ENCODE peak calls at places on chromosome 20, in seven cellular contexts. One of them, this sample, is unnamed.

GRCh38 chr20:12358655-12359009 is 440.9 kb downstream of the BTBD3 start:
- DNase-seq in H9: no peak
- DNase-seq in trophoblast cell: peak; percentile 9
- DNase-seq in mesendoderm: peak; percentile 11
- DNase-seq in H1: no peak
- DNase-seq in IMR-90: no peak
- DNase-seq in mesenchymal stem cell: no peak
- DNase-seq in this sample: no peak

GRCh38 chr20:19815553-19815991 is 57.5 kb downstream of the RIN2 start:
- DNase-seq in H9: no peak
- DNase-seq in trophoblast cell: peak; percentile 70
- DNase-seq in mesendoderm: peak; percentile 68
- DNase-seq in H1: no peak
- DNase-seq in IMR-90: peak; percentile 99
- DNase-seq in mesenchymal stem cell: peak; percentile 98
- DNase-seq in this sample: no peak

GRCh38 chr20:48098099-48098498 is 312.8 kb upstream of the SULF2 start:
- DNase-seq in H9: no peak
- DNase-seq in trophoblast cell: no peak
- DNase-seq in mesendoderm: no peak
- DNase-seq in H1: no peak
- DNase-seq in IMR-90: no peak
- DNase-seq in mesenchymal stem cell: peak; percentile 3
- DNase-seq in this sample: no peak

GRCh38 chr20:62860391-62860923 is 1.2 kb downstream of the TCFL5 start:
- DNase-seq in H9: no peak
- DNase-seq in trophoblast cell: no peak
- DNase-seq in mesendoderm: peak; percentile 39
- DNase-seq in H1: no peak
- DNase-seq in IMR-90: peak; percentile 45
- DNase-seq in mesenchymal stem cell: peak; percentile 52
- DNase-seq in this sample: no peak

GRCh38 chr20:4066551-4066950 is 51.2 kb upstream of the RNF24 start:
- DNase-seq in H9: no peak
- DNase-seq in trophoblast cell: no peak
- DNase-seq in mesendoderm: no peak
- DNase-seq in H1: no peak
- DNase-seq in IMR-90: no peak
- DNase-seq in mesenchymal stem cell: no peak
- DNase-seq in this sample: no peak

GRCh38 chr20:4174909-4175308 is 159.6 kb upstream of the RNF24 start:
- DNase-seq in H9: no peak
- DNase-seq in trophoblast cell: no peak
- DNase-seq in mesendoderm: no peak
- DNase-seq in H1: no peak
- DNase-seq in IMR-90: no peak
- DNase-seq in mesenchymal stem cell: no peak
- DNase-seq in this sample: no peak

GRCh38 chr20:11216451-11217314 is 542.9 kb upstream of the JAG1 start:
- DNase-seq in H9: no peak
- DNase-seq in trophoblast cell: peak; percentile 76
- DNase-seq in mesendoderm: no peak
- DNase-seq in H1: no peak
- DNase-seq in IMR-90: peak; percentile 82
- DNase-seq in mesenchymal stem cell: peak; percentile 40
- DNase-seq in this sample: no peak

GRCh38 chr20:63065911-63066310 is 59.1 kb upstream of the BHLHE23 start:
- DNase-seq in H9: no peak
- DNase-seq in trophoblast cell: no peak
- DNase-seq in mesendoderm: no peak
- DNase-seq in H1: no peak
- DNase-seq in IMR-90: no peak
- DNase-seq in mesenchymal stem cell: no peak
- DNase-seq in this sample: no peak

GRCh38 chr20:33005132-33005566 is 916 bp upstream of the SUN5 start:
- DNase-seq in H9: peak; percentile 50
- DNase-seq in trophoblast cell: peak; percentile 47
- DNase-seq in mesendoderm: peak; percentile 76
- DNase-seq in H1: no peak
- DNase-seq in IMR-90: peak; percentile 15
- DNase-seq in mesenchymal stem cell: no peak
- DNase-seq in this sample: no peak

GRCh38 chr20:20277772-20278382 is 90.0 kb upstream of the INSM1 start:
- DNase-seq in H9: no peak
- DNase-seq in trophoblast cell: no peak
- DNase-seq in mesendoderm: no peak
- DNase-seq in H1: no peak
- DNase-seq in IMR-90: no peak
- DNase-seq in mesenchymal stem cell: no peak
- DNase-seq in this sample: no peak

GRCh38 chr20:18596270-18596669 is 8.4 kb downstream of the DTD1 start:
- DNase-seq in H9: no peak
- DNase-seq in trophoblast cell: no peak
- DNase-seq in mesendoderm: no peak
- DNase-seq in H1: no peak
- DNase-seq in IMR-90: no peak
- DNase-seq in mesenchymal stem cell: no peak
- DNase-seq in this sample: no peak

GRCh38 chr20:38840053-38840893 is 34.8 kb downstream of the PPP1R16B start:
- DNase-seq in H9: no peak
- DNase-seq in trophoblast cell: no peak
- DNase-seq in mesendoderm: no peak
- DNase-seq in H1: no peak
- DNase-seq in IMR-90: no peak
- DNase-seq in mesenchymal stem cell: no peak
- DNase-seq in this sample: no peak
- H3K4me1 ChIP-seq in H9: no peaks in the 10 kb centered on the region
- H3K4me1 ChIP-seq in trophoblast cell: no peaks in the 10 kb centered on the region
- H3K4me1 ChIP-seq in mesendoderm: no peaks in the 10 kb centered on the region
- H3K4me1 ChIP-seq in H1: no peaks in the 10 kb centered on the region
- H3K4me1 ChIP-seq in IMR-90: no peaks in the 10 kb centered on the region
- H3K4me1 ChIP-seq in mesenchymal stem cell: no peaks in the 10 kb centered on the region
- H3K4me1 ChIP-seq in this sample: no peaks in the 10 kb centered on the region

GRCh38 chr20:50321797-50322480 is 131.3 kb downstream of the CEBPB start:
- DNase-seq in H9: no peak
- DNase-seq in trophoblast cell: no peak
- DNase-seq in mesendoderm: no peak
- DNase-seq in H1: no peak
- DNase-seq in IMR-90: peak; percentile 72
- DNase-seq in mesenchymal stem cell: peak; percentile 79
- DNase-seq in this sample: no peak
- H3K23ac ChIP-seq in H9: no peak overlapping the region
- H3K23ac ChIP-seq in trophoblast cell: no peak overlapping the region
- H3K23ac ChIP-seq in mesendoderm: no peak overlapping the region
- H3K23ac ChIP-seq in H1: no peak overlapping the region
- H3K23ac ChIP-seq in IMR-90: peak overlapping the region; percentile 78
- H3K23ac ChIP-seq in mesenchymal stem cell: no peak overlapping the region
- H3K23ac ChIP-seq in this sample: no peak overlapping the region

GRCh38 chr20:57024849-57025248 is 241.6 kb downstream of the BMP7 start:
- DNase-seq in H9: no peak
- DNase-seq in trophoblast cell: no peak
- DNase-seq in mesendoderm: no peak
- DNase-seq in H1: no peak
- DNase-seq in IMR-90: no peak
- DNase-seq in mesenchymal stem cell: peak; percentile 37
- DNase-seq in this sample: no peak

GRCh38 chr20:57023007-57023406 is 243.4 kb downstream of the BMP7 start:
- DNase-seq in H9: no peak
- DNase-seq in trophoblast cell: no peak
- DNase-seq in mesendoderm: no peak
- DNase-seq in H1: no peak
- DNase-seq in IMR-90: no peak
- DNase-seq in mesenchymal stem cell: no peak
- DNase-seq in this sample: no peak

GRCh38 chr20:57023997-57024396 is 242.4 kb downstream of the BMP7 start:
- DNase-seq in H9: no peak
- DNase-seq in trophoblast cell: no peak
- DNase-seq in mesendoderm: no peak
- DNase-seq in H1: no peak
- DNase-seq in IMR-90: no peak
- DNase-seq in mesenchymal stem cell: no peak
- DNase-seq in this sample: no peak

GRCh38 chr20:57022306-57022705 is 244.1 kb downstream of the BMP7 start:
- DNase-seq in H9: peak; percentile 92
- DNase-seq in trophoblast cell: no peak
- DNase-seq in mesendoderm: peak; percentile 91
- DNase-seq in H1: peak; percentile 65
- DNase-seq in IMR-90: no peak
- DNase-seq in mesenchymal stem cell: no peak
- DNase-seq in this sample: no peak

GRCh38 chr20:57020364-57020763 is 246.1 kb downstream of the BMP7 start:
- DNase-seq in H9: no peak
- DNase-seq in trophoblast cell: no peak
- DNase-seq in mesendoderm: no peak
- DNase-seq in H1: no peak
- DNase-seq in IMR-90: no peak
- DNase-seq in mesenchymal stem cell: no peak
- DNase-seq in this sample: no peak
- H3K4me1 ChIP-seq in H9: peaks cover 3% of the 10 kb centered on the region
- H3K4me1 ChIP-seq in trophoblast cell: peaks cover 2% of the 10 kb centered on the region
- H3K4me1 ChIP-seq in mesendoderm: no peaks in the 10 kb centered on the region
- H3K4me1 ChIP-seq in H1: no peaks in the 10 kb centered on the region
- H3K4me1 ChIP-seq in IMR-90: no peaks in the 10 kb centered on the region
- H3K4me1 ChIP-seq in mesenchymal stem cell: no peaks in the 10 kb centered on the region
- H3K4me1 ChIP-seq in this sample: no peaks in the 10 kb centered on the region

GRCh38 chr20:53258741-53259140 is 286.6 kb downstream of the TSHZ2 start:
- DNase-seq in H9: no peak
- DNase-seq in trophoblast cell: peak; percentile 97
- DNase-seq in mesendoderm: no peak
- DNase-seq in H1: no peak
- DNase-seq in IMR-90: no peak
- DNase-seq in mesenchymal stem cell: no peak
- DNase-seq in this sample: no peak

GRCh38 chr20:53263554-53264438 is 291.6 kb downstream of the TSHZ2 start:
- DNase-seq in H9: no peak
- DNase-seq in trophoblast cell: peak; percentile 92
- DNase-seq in mesendoderm: no peak
- DNase-seq in H1: no peak
- DNase-seq in IMR-90: no peak
- DNase-seq in mesenchymal stem cell: no peak
- DNase-seq in this sample: no peak

GRCh38 chr20:53260591-53260990 is 288.4 kb downstream of the TSHZ2 start:
- DNase-seq in H9: no peak
- DNase-seq in trophoblast cell: no peak
- DNase-seq in mesendoderm: no peak
- DNase-seq in H1: no peak
- DNase-seq in IMR-90: no peak
- DNase-seq in mesenchymal stem cell: no peak
- DNase-seq in this sample: no peak

GRCh38 chr20:53262294-53262840 is 290.2 kb downstream of the TSHZ2 start:
- DNase-seq in H9: no peak
- DNase-seq in trophoblast cell: peak; percentile 88
- DNase-seq in mesendoderm: no peak
- DNase-seq in H1: no peak
- DNase-seq in IMR-90: no peak
- DNase-seq in mesenchymal stem cell: no peak
- DNase-seq in this sample: no peak

GRCh38 chr20:53260168-53260567 is 288.0 kb downstream of the TSHZ2 start:
- DNase-seq in H9: no peak
- DNase-seq in trophoblast cell: peak; percentile 71
- DNase-seq in mesendoderm: no peak
- DNase-seq in H1: no peak
- DNase-seq in IMR-90: no peak
- DNase-seq in mesenchymal stem cell: no peak
- DNase-seq in this sample: no peak
- H3K23ac ChIP-seq in H9: no peak overlapping the region
- H3K23ac ChIP-seq in trophoblast cell: no peak overlapping the region
- H3K23ac ChIP-seq in mesendoderm: no peak overlapping the region
- H3K23ac ChIP-seq in H1: no peak overlapping the region
- H3K23ac ChIP-seq in IMR-90: no peak overlapping the region
- H3K23ac ChIP-seq in mesenchymal stem cell: no peak overlapping the region
- H3K23ac ChIP-seq in this sample: no peak overlapping the region

GRCh38 chr20:1833728-1834726 is 61.2 kb upstream of the SIRPA start:
- DNase-seq in H9: no peak
- DNase-seq in trophoblast cell: no peak
- DNase-seq in mesendoderm: no peak
- DNase-seq in H1: no peak
- DNase-seq in IMR-90: no peak
- DNase-seq in mesenchymal stem cell: no peak
- DNase-seq in this sample: no peak

GRCh38 chr20:1833216-1833615 is 62.0 kb upstream of the SIRPA start:
- DNase-seq in H9: no peak
- DNase-seq in trophoblast cell: no peak
- DNase-seq in mesendoderm: no peak
- DNase-seq in H1: no peak
- DNase-seq in IMR-90: no peak
- DNase-seq in mesenchymal stem cell: no peak
- DNase-seq in this sample: no peak

GRCh38 chr20:1835531-1835930 is 59.7 kb upstream of the SIRPA start:
- DNase-seq in H9: no peak
- DNase-seq in trophoblast cell: no peak
- DNase-seq in mesendoderm: no peak
- DNase-seq in H1: no peak
- DNase-seq in IMR-90: no peak
- DNase-seq in mesenchymal stem cell: no peak
- DNase-seq in this sample: no peak

GRCh38 chr20:1832634-1833033 is 62.6 kb upstream of the SIRPA start:
- DNase-seq in H9: no peak
- DNase-seq in trophoblast cell: no peak
- DNase-seq in mesendoderm: peak; percentile 82
- DNase-seq in H1: no peak
- DNase-seq in IMR-90: no peak
- DNase-seq in mesenchymal stem cell: no peak
- DNase-seq in this sample: no peak

DNA sequence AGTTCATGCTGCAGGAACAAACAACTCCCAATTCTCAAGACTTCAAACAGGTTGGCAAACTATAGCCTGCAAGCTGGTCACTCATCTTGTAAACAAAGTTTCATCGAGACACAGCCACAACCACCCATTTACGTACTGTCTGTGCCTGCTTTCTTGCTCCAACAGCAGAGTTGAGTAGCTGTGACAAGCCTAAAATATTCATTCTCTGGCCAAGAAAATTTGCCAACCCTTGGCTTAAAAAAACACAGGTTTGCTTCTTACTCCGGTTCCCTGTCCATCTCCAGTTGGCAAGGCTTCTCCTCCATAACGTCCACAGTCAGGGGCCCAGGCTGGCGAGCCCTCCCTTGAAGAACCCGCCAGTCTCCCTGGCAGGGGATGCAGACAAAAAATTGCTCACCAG is 60.1 kb upstream of the SIRPA start:
- DNase-seq in H9: no peak
- DNase-seq in trophoblast cell: no peak
- DNase-seq in mesendoderm: no peak
- DNase-seq in H1: no peak
- DNase-seq in IMR-90: no peak
- DNase-seq in mesenchymal stem cell: no peak
- DNase-seq in this sample: no peak
- H3K4me1 ChIP-seq in H9: no peaks in the 10 kb centered on the region
- H3K4me1 ChIP-seq in trophoblast cell: peaks cover 22% of the 10 kb centered on the region
- H3K4me1 ChIP-seq in mesendoderm: peaks cover 7% of the 10 kb centered on the region
- H3K4me1 ChIP-seq in H1: peaks cover 9% of the 10 kb centered on the region
- H3K4me1 ChIP-seq in IMR-90: peaks cover 19% of the 10 kb centered on the region
- H3K4me1 ChIP-seq in mesenchymal stem cell: peaks cover 8% of the 10 kb centered on the region
- H3K4me1 ChIP-seq in this sample: peaks cover 9% of the 10 kb centered on the region